ENCODE peak calls at places on chromosome 10, in six cellular contexts. I is WERI-Rb-1, P is endodermal cell, C is adrenal gland, G is fibroblast of lung, E is thoracic aorta. O is an unnamed sample.

GRCh38 chr10:111784386-111784785 is 399.2 kb downstream of the GPAM start:
- DNase-seq in I (no peak), P (no peak), C (no peak), G (no peak), E (no peak), O (no peak)

GRCh38 chr10:71351628-71352319 is 32.7 kb downstream of the SLC29A3 start:
- DNase-seq in I (no peak), P (no peak), C (no peak), G (no peak), E (no peak), O (no peak)

GRCh38 chr10:100566561-100566960 is 30.8 kb downstream of the HIF1AN start:
- DNase-seq in I (no peak), P (peak), C (no peak), G (no peak), E (no peak), O (no peak)

GRCh38 chr10:72826346-72826745 is 67.2 kb upstream of the OIT3 start:
- DNase-seq in I (no peak), P (no peak), C (no peak), G (no peak), E (no peak), O (no peak)

GRCh38 chr10:116076616-116077015 is 196.4 kb downstream of the GFRA1 start:
- DNase-seq in I (no peak), P (no peak), C (no peak), G (no peak), E (no peak), O (no peak)

GRCh38 chr10:30974773-30975386 is 56.8 kb downstream of the ZNF438 start:
- DNase-seq in I (no peak), P (no peak), C (no peak), G (peak), E (no peak), O (no peak)

GRCh38 chr10:47368431-47369180 is 15.5 kb downstream of the ZNF488 start:
- DNase-seq in I (no peak), P (no peak), C (no peak), G (no peak), E (no peak), O (no peak)

GRCh38 chr10:131874991-131875451 is 25.8 kb upstream of the PPP2R2D start:
- DNase-seq in I (peak), P (peak), C (peak), G (peak), E (no peak), O (peak)

GRCh38 chr10:536935-537334 is 152.5 kb downstream of the DIP2C start:
- DNase-seq in I (no peak), P (no peak), C (no peak), G (no peak), E (no peak), O (no peak)

GRCh38 chr10:3776796-3777571 is 8.0 kb downstream of the KLF6 start:
- DNase-seq in I (no peak), P (peak), C (no peak), G (peak), E (peak), O (no peak)

GRCh38 chr10:108375691-108376090 is 1211.2 kb upstream of the SORCS1 start:
- DNase-seq in I (no peak), P (no peak), C (no peak), G (peak), E (no peak), O (no peak)

GRCh38 chr10:71520042-71520441 is 123.3 kb downstream of the CDH23 start:
- DNase-seq in I (no peak), P (no peak), C (no peak), G (no peak), E (no peak), O (no peak)

GRCh38 chr10:60976687-60977086 is 32.7 kb upstream of the RHOBTB1 start:
- DNase-seq in I (no peak), P (no peak), C (no peak), G (no peak), E (no peak), O (no peak)

GRCh38 chr10:11527700-11528255 is 83.7 kb downstream of the USP6NL start:
- DNase-seq in I (no peak), P (no peak), C (no peak), G (peak), E (no peak), O (no peak)

GRCh38 chr10:71706216-71707121 is 13.1 kb downstream of the C10orf105 start:
- DNase-seq in I (no peak), P (no peak), C (no peak), G (no peak), E (no peak), O (no peak)

GRCh38 chr10:110857265-110858158 is 14.2 kb upstream of the PDCD4 start:
- DNase-seq in I (no peak), P (peak), C (peak), G (peak), E (no peak), O (peak)

GRCh38 chr10:7670157-7670556 is 3.4 kb upstream of the ITIH5 start:
- DNase-seq in I (no peak), P (no peak), C (no peak), G (no peak), E (no peak), O (no peak)

GRCh38 chr10:91220954-91221696 is 662 bp downstream of the PCGF5 start:
- DNase-seq in I (peak), P (no peak), C (peak), G (peak), E (no peak), O (no peak)

GRCh38 chr10:114334301-114334700 is 70.0 kb downstream of the AFAP1L2 start:
- DNase-seq in I (no peak), P (no peak), C (no peak), G (no peak), E (no peak), O (no peak)

GRCh38 chr10:93806882-93807281 is 49.1 kb downstream of the LGI1 start:
- DNase-seq in I (no peak), P (no peak), C (no peak), G (no peak), E (no peak), O (no peak)

GRCh38 chr10:3892440-3893101 is 107.6 kb upstream of the KLF6 start:
- DNase-seq in I (no peak), P (peak), C (no peak), G (no peak), E (no peak), O (no peak)

GRCh38 chr10:61900829-61901783 is at the start of gene ARID5B:
- DNase-seq in I (peak), P (peak), C (peak), G (peak), E (no peak), O (no peak)

GRCh38 chr10:44173558-44173894 is 211.4 kb downstream of the CXCL12 start:
- DNase-seq in I (no peak), P (no peak), C (no peak), G (peak), E (no peak), O (no peak)

GRCh38 chr10:131777921-131778320 is 122.9 kb upstream of the PPP2R2D start:
- DNase-seq in I (no peak), P (no peak), C (no peak), G (no peak), E (no peak), O (no peak)

GRCh38 chr10:3948843-3949242 is 163.8 kb upstream of the KLF6 start:
- DNase-seq in I (no peak), P (no peak), C (no peak), G (peak), E (no peak), O (no peak)

GRCh38 chr10:119783665-119784027 is 57.8 kb downstream of the INPP5F start:
- DNase-seq in I (no peak), P (no peak), C (no peak), G (no peak), E (no peak), O (no peak)

GRCh38 chr10:36670616-36671402 is 454.6 kb upstream of the ANKRD30A start:
- DNase-seq in I (no peak), P (no peak), C (no peak), G (peak), E (no peak), O (no peak)

GRCh38 chr10:77724820-77725219 is 87.2 kb upstream of the KCNMA1 start:
- DNase-seq in I (no peak), P (no peak), C (no peak), G (no peak), E (no peak), O (no peak)

GRCh38 chr10:49651039-49651835 is 28.2 kb upstream of the C10orf53 start:
- DNase-seq in I (no peak), P (peak), C (no peak), G (no peak), E (no peak), O (no peak)

GRCh38 chr10:26534384-26534783 is 96.2 kb downstream of the APBB1IP start:
- DNase-seq in I (no peak), P (peak), C (no peak), G (no peak), E (no peak), O (no peak)

GRCh38 chr10:94292448-94293118 is 70.2 kb downstream of the NOC3L start:
- DNase-seq in I (no peak), P (no peak), C (no peak), G (peak), E (no peak), O (peak)

GRCh38 chr10:124058346-124059003 is 34.9 kb downstream of the CHST15 start:
- DNase-seq in I (no peak), P (no peak), C (no peak), G (peak), E (no peak), O (no peak)

GRCh38 chr10:130547368-130547767 is 411.2 kb downstream of the GLRX3 start:
- DNase-seq in I (peak), P (peak), C (no peak), G (no peak), E (no peak), O (no peak)

GRCh38 chr10:116208999-116209398 is 64.0 kb downstream of the GFRA1 start:
- DNase-seq in I (no peak), P (no peak), C (no peak), G (no peak), E (no peak), O (no peak)

GRCh38 chr10:124886195-124886594 is 55.7 kb upstream of the ZRANB1 start:
- DNase-seq in I (no peak), P (no peak), C (no peak), G (no peak), E (no peak), O (no peak)

GRCh38 chr10:71087622-71088021 is 124.7 kb upstream of the UNC5B start:
- DNase-seq in I (peak), P (no peak), C (peak), G (no peak), E (no peak), O (no peak)

DNA sequence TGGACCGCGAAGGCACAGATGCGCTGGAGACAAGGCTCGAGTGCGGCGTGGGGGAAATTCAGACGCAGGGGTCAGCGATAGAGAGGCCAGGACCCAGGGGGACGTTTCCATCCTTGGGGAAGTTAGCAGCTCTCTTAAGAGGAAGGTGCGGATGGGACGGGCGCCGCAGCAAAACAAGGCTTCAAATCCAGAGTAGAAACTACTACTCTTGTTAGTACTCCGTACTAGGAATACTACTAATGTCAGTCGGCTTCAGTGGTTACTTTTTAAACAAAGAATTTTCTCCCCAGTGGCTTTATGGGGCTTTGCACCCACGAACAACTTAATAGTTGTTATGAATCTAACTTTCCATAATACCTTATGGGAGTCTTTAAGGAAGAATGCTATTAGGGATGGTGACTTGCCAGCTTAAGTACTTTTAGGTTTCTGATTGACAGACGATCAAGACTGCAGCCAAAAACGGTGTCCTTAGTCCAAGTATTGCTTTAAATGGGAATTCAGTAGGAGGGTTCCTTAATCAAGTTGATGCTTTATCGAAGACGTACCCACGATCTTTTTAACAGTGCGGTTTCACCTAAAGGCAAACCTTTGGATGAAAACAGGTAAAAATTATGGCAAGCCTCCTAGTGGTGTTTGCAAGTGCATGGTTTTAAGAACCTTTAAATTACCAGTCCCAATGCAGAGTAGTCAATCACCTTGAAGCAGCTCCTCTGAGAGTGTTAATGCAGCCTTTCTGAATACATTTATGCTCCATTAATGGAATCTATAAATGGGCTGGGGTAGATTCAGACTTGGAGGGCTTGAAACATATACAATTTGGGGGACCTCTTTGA is 868 bp upstream of the IDE start:
- DNase-seq in I (no peak), P (no peak), C (no peak), G (no peak), E (peak), O (no peak)
- H3K4me3 ChIP-seq in I (peak), P (peak), C (peak), G (peak), E (peak), O (peak)

GRCh38 chr10:113027574-113028392 is 77.7 kb downstream of the TCF7L2 start:
- DNase-seq in I (peak), P (peak), C (no peak), G (peak), E (no peak), O (no peak)
- H3K4me3 ChIP-seq in I (peak), P (peak), C (no peak), G (no peak), E (peak), O (no peak)

DNA sequence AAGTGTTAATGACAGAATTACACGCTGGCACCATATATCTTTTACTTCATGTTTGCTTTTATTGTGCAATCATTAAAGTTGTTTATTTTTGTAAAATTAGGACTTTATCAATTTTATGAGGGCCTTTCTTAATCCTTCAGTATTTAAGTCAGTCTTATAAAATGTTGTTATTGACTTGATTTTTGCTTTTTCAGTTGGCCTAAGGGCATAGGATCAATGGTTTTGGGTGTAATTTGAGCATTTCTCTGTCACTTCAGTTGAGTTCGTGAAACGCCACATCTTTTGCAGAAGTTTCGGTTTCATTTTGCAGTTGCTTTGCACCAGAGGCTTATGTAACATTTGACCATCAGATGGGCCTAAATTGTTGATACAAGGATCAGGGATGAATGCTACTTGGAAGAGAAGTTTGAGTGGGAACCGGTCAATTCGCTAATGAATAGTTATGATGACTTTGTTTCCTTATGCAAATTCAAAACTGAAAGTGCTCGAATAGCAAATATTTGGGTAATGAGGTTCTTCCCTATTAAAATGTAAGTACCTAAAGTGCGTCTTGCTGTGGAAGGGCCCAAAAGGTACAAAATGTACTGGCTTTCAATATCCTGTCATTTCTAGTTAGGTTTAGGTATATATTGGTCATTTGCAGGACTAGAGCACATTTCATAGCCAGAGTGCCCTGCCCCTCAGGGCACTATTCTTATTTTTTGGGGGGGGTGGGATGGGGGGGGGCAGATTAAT is 340.9 kb downstream of the LRMDA start:
- DNase-seq in I (no peak), P (no peak), C (no peak), G (peak), E (no peak), O (no peak)
- H3K4me3 ChIP-seq in I (no peak), P (no peak), C (no peak), G (peak), E (peak), O (no peak)

GRCh38 chr10:5447611-5448071 is 35.3 kb downstream of the NET1 start:
- DNase-seq in I (no peak), P (no peak), C (no peak), G (no peak), E (no peak), O (no peak)
- H3K4me3 ChIP-seq in I (no peak), P (peak), C (no peak), G (peak), E (peak), O (peak)

DNA sequence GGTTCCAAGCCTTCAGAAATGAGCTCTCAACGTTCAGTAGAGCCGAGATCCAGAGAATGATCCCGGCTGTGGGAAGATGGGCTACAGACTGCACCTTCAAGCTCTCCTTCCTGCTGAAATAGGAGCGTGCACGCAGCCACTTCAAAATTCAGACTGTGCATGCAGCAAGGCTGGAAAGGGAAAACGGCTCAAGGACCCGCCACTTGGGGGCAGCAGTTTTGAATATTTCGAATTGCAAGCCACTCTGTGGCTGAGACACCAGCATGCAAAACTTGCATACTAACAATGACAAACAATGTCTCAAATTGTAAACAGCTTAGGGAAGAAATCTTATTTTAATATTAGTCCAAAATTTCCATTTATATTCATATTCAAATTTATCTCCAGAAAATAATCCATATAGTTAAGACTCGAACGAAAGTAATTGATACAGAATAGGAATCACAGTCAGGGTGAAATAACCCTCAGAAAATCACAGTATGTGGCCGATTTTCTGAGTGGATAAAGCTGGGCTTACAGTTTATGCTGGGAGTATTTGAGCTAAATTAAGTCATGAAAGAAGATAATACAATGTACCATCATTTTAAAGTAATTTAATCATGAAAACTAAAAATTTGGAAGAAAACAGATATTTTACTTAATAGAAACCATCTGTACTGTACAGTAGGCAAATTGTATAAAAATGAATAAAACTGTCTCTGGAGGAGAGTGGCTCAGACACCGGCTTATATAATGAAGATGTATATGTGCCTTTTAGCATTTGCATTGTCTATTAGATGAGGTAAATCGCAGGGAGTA is 137.9 kb upstream of the MKI67 start:
- DNase-seq in I (peak), P (peak), C (peak), G (peak), E (no peak), O (peak)
- H3K4me3 ChIP-seq in I (no peak), P (no peak), C (no peak), G (no peak), E (no peak), O (no peak)

DNA sequence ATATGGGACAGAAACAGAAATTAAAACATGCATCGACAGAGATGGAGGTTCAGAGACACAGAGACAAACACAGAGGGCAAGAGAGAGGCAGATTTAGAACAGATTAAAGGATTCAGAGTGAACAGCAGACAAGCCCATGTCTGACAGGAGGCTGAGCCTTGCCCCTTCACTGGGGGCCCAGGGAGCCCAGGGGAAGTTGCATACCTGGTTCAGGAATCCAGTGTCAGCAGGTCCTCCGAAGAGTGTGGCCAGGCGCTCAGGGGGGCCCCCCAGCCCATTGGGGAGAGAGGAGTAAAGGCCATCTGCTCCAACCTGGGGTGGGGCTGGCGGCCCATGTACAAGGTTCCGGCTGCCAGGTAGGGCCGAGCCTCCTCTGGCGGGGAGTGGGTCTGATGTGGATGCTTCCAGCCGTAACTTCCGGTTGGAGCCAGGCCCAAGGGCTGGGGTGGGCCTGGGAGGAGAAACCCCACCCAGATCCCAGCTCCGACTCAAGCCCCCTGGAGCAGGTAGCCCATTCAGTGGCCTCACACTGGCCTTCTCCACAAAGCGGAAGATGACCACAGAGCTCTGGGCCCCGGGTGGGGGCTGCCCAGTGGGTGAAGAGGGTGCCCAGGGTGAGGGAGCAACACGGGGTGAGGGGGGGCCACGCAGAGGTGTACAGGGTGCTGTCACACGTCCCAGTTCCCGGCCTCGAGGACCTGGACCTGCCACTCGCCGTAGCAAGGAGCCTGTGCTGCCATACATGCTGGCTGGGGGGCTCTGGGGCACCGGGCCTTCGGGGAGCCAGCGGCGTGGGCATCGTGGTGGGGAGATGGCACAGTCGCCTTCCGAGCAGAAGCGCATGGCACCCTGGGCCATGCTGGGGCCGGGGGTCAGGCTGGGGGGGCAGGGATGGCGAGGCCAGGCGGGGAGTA is 2.1 kb downstream of the PSD start:
- DNase-seq in I (peak), P (no peak), C (no peak), G (no peak), E (no peak), O (no peak)
- H3K4me3 ChIP-seq in I (peak), P (no peak), C (no peak), G (no peak), E (no peak), O (no peak)

GRCh38 chr10:22622242-22622806 is 92.1 kb downstream of the PIP4K2A start:
- DNase-seq in I (no peak), P (no peak), C (no peak), G (no peak), E (no peak), O (no peak)
- H3K4me3 ChIP-seq in I (no peak), P (no peak), C (no peak), G (no peak), E (no peak), O (no peak)

GRCh38 chr10:89478085-89478738 is 57.2 kb downstream of the SLC16A12 start:
- DNase-seq in I (no peak), P (peak), C (no peak), G (no peak), E (no peak), O (no peak)
- H3K4me3 ChIP-seq in I (no peak), P (no peak), C (no peak), G (no peak), E (no peak), O (no peak)

O was measured in pancreas.